ENCODE peak calls at places on chromosomes 3 and 15, in seven cellular contexts. Z is activated T-cell treated with anti-CD3 and anti-CD28 coated beads for 1 hour, A is GM23248, N is GF-D8, L is foreskin melanocyte, H is left ventricle myocardium inferior, O is Daoy. S is an unnamed sample.

GRCh38 chr3:77412591-77412990 is 372.7 kb downstream of the ROBO2 start:
- DNase-seq in O (no peak), H (no peak), A (peak; percentile 32), Z (no peak), L (peak; percentile 44), N (no peak), S (no peak)

GRCh38 chr3:8536106-8537052 is 34.8 kb downstream of the LMCD1 start:
- DNase-seq in N (no peak), A (peak; percentile 74), Z (no peak), O (no peak), L (no peak), H (no peak), S (no peak)

GRCh38 chr3:189276481-189277190 is 104.9 kb downstream of the TPRG1 start:
- DNase-seq in N (peak; percentile 52), L (peak; percentile 34), A (peak; percentile 84), H (peak; percentile 22), Z (no peak), O (peak; percentile 86), S (peak; percentile 24)

GRCh38 chr3:11671648-11672100 is 28.0 kb upstream of the VGLL4 start:
- DNase-seq in A (peak; percentile 74), N (no peak), O (no peak), H (peak; percentile 29), L (no peak), Z (no peak), S (no peak)

GRCh38 chr3:134242649-134243637 is 7.7 kb downstream of the RYK start:
- DNase-seq in A (peak; percentile 95), N (peak; percentile 34), L (no peak), H (no peak), O (peak; percentile 87), Z (no peak), S (no peak)

GRCh38 chr3:102036015-102036414 is 186.7 kb downstream of the NFKBIZ start:
- DNase-seq in A (no peak), O (no peak), Z (no peak), N (no peak), H (no peak), L (no peak), S (no peak)

GRCh38 chr3:177724020-177724638 is 526.8 kb upstream of the TBL1XR1 start:
- DNase-seq in A (no peak), H (peak; percentile 62), N (peak; percentile 2), O (no peak), L (no peak), Z (no peak), S (no peak)

GRCh38 chr3:71064288-71064975 is 519.1 kb downstream of the FOXP1 start:
- DNase-seq in O (peak; percentile 54), H (no peak), L (peak; percentile 18), N (peak; percentile 25), Z (peak; percentile 47), A (peak; percentile 80), S (peak; percentile 61)

GRCh38 chr15:78739206-78739605 is 72.1 kb downstream of the ADAMTS7 start:
- DNase-seq in N (no peak), H (no peak), Z (no peak), O (no peak), A (no peak), L (no peak), S (no peak)

GRCh38 chr15:82535566-82536408 is 4.5 kb downstream of the RPS17 start:
- DNase-seq in A (peak; percentile 9), Z (no peak), N (no peak), H (no peak), O (no peak), L (peak; percentile 13), S (no peak)

GRCh38 chr3:194123735-194124134 is 12.2 kb upstream of the HES1 start:
- DNase-seq in A (no peak), L (no peak), N (no peak), Z (no peak), H (no peak), O (no peak), S (no peak)

GRCh38 chr3:171417813-171418212 is 42.4 kb downstream of the TNIK start:
- DNase-seq in O (peak; percentile 75), Z (no peak), A (peak; percentile 83), L (no peak), H (peak; percentile 28), N (no peak), S (no peak)

GRCh38 chr3:72316501-72317279 is 531.6 kb downstream of the SHQ1 start:
- DNase-seq in A (no peak), N (no peak), Z (no peak), O (no peak), H (no peak), L (no peak), S (no peak)

GRCh38 chr3:157274644-157275137 is 114.7 kb upstream of the CCNL1 start:
- DNase-seq in H (no peak), O (no peak), A (peak; percentile 44), Z (no peak), L (peak; percentile 93), N (no peak), S (peak; percentile 29)

GRCh38 chr15:67186688-67187087 is 67.8 kb downstream of the AAGAB start:
- DNase-seq in Z (no peak), H (no peak), L (no peak), N (no peak), A (no peak), O (no peak), S (no peak)

GRCh38 chr3:83035704-83036010 is 1274.2 kb upstream of the GBE1 start:
- DNase-seq in A (no peak), O (no peak), N (no peak), Z (no peak), H (no peak), L (no peak), S (no peak)

GRCh38 chr3:47588053-47588452 is 9.4 kb upstream of the CSPG5 start:
- DNase-seq in L (no peak), N (no peak), O (no peak), A (no peak), Z (no peak), H (no peak), S (no peak)

GRCh38 chr3:50288387-50289007 is 3.7 kb downstream of the IFRD2 start:
- DNase-seq in H (peak; percentile 16), L (no peak), N (no peak), O (no peak), A (no peak), Z (no peak), S (no peak)

GRCh38 chr15:69253156-69253555 is 45.6 kb upstream of the PAQR5 start:
- DNase-seq in A (peak; percentile 91), Z (no peak), O (peak; percentile 90), H (peak; percentile 18), N (no peak), L (peak; percentile 88), S (peak; percentile 8)

GRCh38 chr3:52298147-52299098 is 10.8 kb downstream of the GLYCTK start:
- DNase-seq in H (no peak), A (no peak), Z (no peak), L (no peak), O (no peak), N (no peak), S (peak; percentile 62)

GRCh38 chr15:98431171-98431570 is 217.2 kb upstream of the IGF1R start:
- DNase-seq in A (no peak), L (no peak), N (no peak), Z (no peak), H (no peak), O (no peak), S (no peak)

GRCh38 chr3:132242790-132243189 is 74.4 kb upstream of the ACP3 start:
- DNase-seq in Z (no peak), N (peak; percentile 20), O (no peak), H (no peak), A (no peak), L (no peak), S (no peak)

GRCh38 chr3:37115451-37115850 is 58.9 kb downstream of the LRRFIP2 start:
- DNase-seq in Z (no peak), L (no peak), A (peak; percentile 34), N (no peak), H (no peak), O (no peak), S (no peak)

GRCh38 chr3:187958432-187959003 is 195.4 kb upstream of the LPP start:
- DNase-seq in H (no peak), N (no peak), A (no peak), Z (peak; percentile 40), L (no peak), O (no peak), S (no peak)

GRCh38 chr15:75577401-75578205 is 1.5 kb downstream of the PTPN9 start:
- DNase-seq in N (no peak), H (no peak), O (peak; percentile 22), Z (no peak), A (peak; percentile 51), L (peak; percentile 55), S (no peak)

GRCh38 chr3:169305460-169305859 is 358.1 kb downstream of the MECOM start:
- DNase-seq in A (no peak), O (no peak), Z (no peak), H (no peak), L (no peak), N (no peak), S (no peak)

GRCh38 chr3:141649871-141650270 is 88.2 kb upstream of the RNF7 start:
- DNase-seq in L (no peak), O (no peak), A (no peak), Z (no peak), N (no peak), H (no peak), S (no peak)

GRCh38 chr3:119311191-119311925 is 17.2 kb downstream of the ARHGAP31 start:
- DNase-seq in L (no peak), Z (no peak), O (peak; percentile 86), A (peak; percentile 87), H (no peak), N (peak; percentile 2), S (no peak)

S was measured in iPS-NIHi11.